ENCODE peak calls at places on chromosomes 12 and 14, in eight cellular contexts. One of them, this sample, is unnamed.

GRCh38 chr14:75181426-75182062 is 5.1 kb upstream of the TMED10 start:
- DNase-seq in WTC11: no peak
- DNase-seq in stomach: no peak
- DNase-seq in brain microvascular endothelial cell: no peak
- DNase-seq in lower lobe of right lung: no peak
- DNase-seq in CD8-positive, alpha-beta T cell: no peak
- DNase-seq in choroid plexus epithelial cell: no peak
- DNase-seq in fibroblast of the aortic adventitia: no peak
- DNase-seq in this sample: no peak

GRCh38 chr12:55736780-55737580 is 5.9 kb upstream of the GDF11 start:
- DNase-seq in lower lobe of right lung: peak
- DNase-seq in stomach: peak
- DNase-seq in fibroblast of the aortic adventitia: peak
- DNase-seq in CD8-positive, alpha-beta T cell: peak
- DNase-seq in WTC11: peak
- DNase-seq in choroid plexus epithelial cell: peak
- DNase-seq in brain microvascular endothelial cell: peak
- DNase-seq in this sample: peak

GRCh38 chr12:52080403-52081201 is 1.1 kb downstream of the SMIM41 start:
- DNase-seq in choroid plexus epithelial cell: no peak
- DNase-seq in stomach: no peak
- DNase-seq in fibroblast of the aortic adventitia: no peak
- DNase-seq in CD8-positive, alpha-beta T cell: no peak
- DNase-seq in WTC11: no peak
- DNase-seq in lower lobe of right lung: no peak
- DNase-seq in brain microvascular endothelial cell: no peak
- DNase-seq in this sample: no peak

GRCh38 chr12:117261267-117261666 is 71.0 kb upstream of the FBXO21 start:
- DNase-seq in lower lobe of right lung: no peak
- DNase-seq in CD8-positive, alpha-beta T cell: no peak
- DNase-seq in fibroblast of the aortic adventitia: no peak
- DNase-seq in choroid plexus epithelial cell: peak
- DNase-seq in WTC11: no peak
- DNase-seq in stomach: no peak
- DNase-seq in brain microvascular endothelial cell: peak
- DNase-seq in this sample: no peak

GRCh38 chr14:83744901-83745300 is 1785.0 kb upstream of the FLRT2 start:
- DNase-seq in choroid plexus epithelial cell: peak
- DNase-seq in brain microvascular endothelial cell: no peak
- DNase-seq in WTC11: no peak
- DNase-seq in stomach: no peak
- DNase-seq in CD8-positive, alpha-beta T cell: no peak
- DNase-seq in fibroblast of the aortic adventitia: no peak
- DNase-seq in lower lobe of right lung: no peak
- DNase-seq in this sample: no peak

GRCh38 chr14:36747411-36748184 is 85.9 kb downstream of the PAX9 start:
- DNase-seq in lower lobe of right lung: no peak
- DNase-seq in CD8-positive, alpha-beta T cell: no peak
- DNase-seq in choroid plexus epithelial cell: peak
- DNase-seq in fibroblast of the aortic adventitia: peak
- DNase-seq in brain microvascular endothelial cell: no peak
- DNase-seq in stomach: no peak
- DNase-seq in WTC11: no peak
- DNase-seq in this sample: peak

GRCh38 chr12:124778411-124778810 is 85.3 kb downstream of the SCARB1 start:
- DNase-seq in WTC11: no peak
- DNase-seq in CD8-positive, alpha-beta T cell: no peak
- DNase-seq in stomach: no peak
- DNase-seq in brain microvascular endothelial cell: no peak
- DNase-seq in choroid plexus epithelial cell: no peak
- DNase-seq in lower lobe of right lung: no peak
- DNase-seq in fibroblast of the aortic adventitia: no peak
- DNase-seq in this sample: no peak

GRCh38 chr12:100141998-100142850 is 450 bp downstream of the BLTP3B start:
- DNase-seq in choroid plexus epithelial cell: no peak
- DNase-seq in stomach: peak
- DNase-seq in brain microvascular endothelial cell: peak
- DNase-seq in WTC11: peak
- DNase-seq in lower lobe of right lung: peak
- DNase-seq in CD8-positive, alpha-beta T cell: no peak
- DNase-seq in fibroblast of the aortic adventitia: peak
- DNase-seq in this sample: peak

GRCh38 chr14:30620178-30620577 is 1.9 kb upstream of the SCFD1 start:
- DNase-seq in stomach: no peak
- DNase-seq in lower lobe of right lung: no peak
- DNase-seq in WTC11: no peak
- DNase-seq in fibroblast of the aortic adventitia: peak
- DNase-seq in CD8-positive, alpha-beta T cell: no peak
- DNase-seq in brain microvascular endothelial cell: peak
- DNase-seq in choroid plexus epithelial cell: peak
- DNase-seq in this sample: no peak

GRCh38 chr12:59036973-59037807 is 116.9 kb upstream of the LRIG3 start:
- DNase-seq in choroid plexus epithelial cell: peak
- DNase-seq in WTC11: no peak
- DNase-seq in CD8-positive, alpha-beta T cell: no peak
- DNase-seq in brain microvascular endothelial cell: peak
- DNase-seq in stomach: no peak
- DNase-seq in fibroblast of the aortic adventitia: peak
- DNase-seq in lower lobe of right lung: no peak
- DNase-seq in this sample: no peak

GRCh38 chr14:38256358-38256840 is 506 bp upstream of the CLEC14A start:
- DNase-seq in lower lobe of right lung: no peak
- DNase-seq in brain microvascular endothelial cell: peak
- DNase-seq in CD8-positive, alpha-beta T cell: no peak
- DNase-seq in choroid plexus epithelial cell: peak
- DNase-seq in fibroblast of the aortic adventitia: peak
- DNase-seq in stomach: no peak
- DNase-seq in WTC11: no peak
- DNase-seq in this sample: peak

GRCh38 chr12:98916106-98916505 is 271.0 kb downstream of the APAF1 start:
- DNase-seq in WTC11: no peak
- DNase-seq in CD8-positive, alpha-beta T cell: no peak
- DNase-seq in stomach: no peak
- DNase-seq in lower lobe of right lung: no peak
- DNase-seq in brain microvascular endothelial cell: no peak
- DNase-seq in fibroblast of the aortic adventitia: no peak
- DNase-seq in choroid plexus epithelial cell: no peak
- DNase-seq in this sample: no peak

DNA sequence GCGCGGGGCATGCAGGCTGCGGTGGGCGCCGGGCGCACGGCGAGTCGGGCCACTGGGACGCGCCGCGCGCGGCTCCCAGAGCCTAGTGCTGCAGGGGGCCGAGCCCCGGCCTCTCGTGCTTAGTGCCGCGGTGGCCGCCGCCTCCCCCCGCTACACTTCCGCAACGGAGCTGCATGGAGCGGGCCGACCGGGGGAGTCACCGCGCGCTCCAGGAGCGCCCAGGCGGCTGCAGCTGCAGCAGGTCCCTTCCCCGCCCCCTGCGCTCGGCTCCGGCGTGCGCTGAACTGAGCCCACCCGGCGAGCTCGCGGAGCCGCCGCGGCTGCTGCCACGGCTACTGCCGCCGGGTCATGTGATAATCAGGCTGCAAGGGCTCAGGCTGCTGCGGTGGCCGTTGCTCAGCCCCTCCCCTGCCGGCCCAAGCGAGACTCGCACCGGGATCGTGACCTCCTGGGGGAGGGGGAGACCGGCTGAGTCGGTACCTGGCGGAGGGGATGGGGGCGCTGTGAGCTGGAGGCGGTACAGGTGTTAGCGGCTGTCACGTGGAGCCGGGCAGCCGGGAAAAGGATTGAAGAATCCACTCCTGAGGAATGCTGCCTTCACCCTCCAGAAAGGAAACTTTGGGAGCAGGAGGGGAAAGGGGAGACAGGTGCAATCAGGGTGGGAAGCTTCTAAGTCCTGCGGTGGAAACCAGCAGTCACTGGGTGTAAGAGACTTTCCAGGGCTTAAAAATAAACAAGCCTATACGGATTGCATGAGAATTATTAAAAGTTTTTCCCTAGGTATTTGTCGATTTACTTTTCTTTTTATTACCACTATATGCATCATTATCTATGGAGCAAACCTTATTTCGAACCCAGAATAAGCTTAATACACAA is at the start of gene PPM1H:
- DNase-seq in fibroblast of the aortic adventitia: peak
- DNase-seq in WTC11: peak
- DNase-seq in CD8-positive, alpha-beta T cell: peak
- DNase-seq in brain microvascular endothelial cell: peak
- DNase-seq in stomach: peak
- DNase-seq in choroid plexus epithelial cell: peak
- DNase-seq in lower lobe of right lung: peak
- DNase-seq in this sample: peak
- TF ChIP-seq CTCF in fibroblast of the aortic adventitia: peak
- TF ChIP-seq CTCF in WTC11: peak
- TF ChIP-seq CTCF in CD8-positive, alpha-beta T cell: no peak
- TF ChIP-seq CTCF in brain microvascular endothelial cell: peak
- TF ChIP-seq CTCF in stomach: peak
- TF ChIP-seq CTCF in choroid plexus epithelial cell: peak
- TF ChIP-seq CTCF in lower lobe of right lung: peak
- TF ChIP-seq CTCF in this sample: peak

DNA sequence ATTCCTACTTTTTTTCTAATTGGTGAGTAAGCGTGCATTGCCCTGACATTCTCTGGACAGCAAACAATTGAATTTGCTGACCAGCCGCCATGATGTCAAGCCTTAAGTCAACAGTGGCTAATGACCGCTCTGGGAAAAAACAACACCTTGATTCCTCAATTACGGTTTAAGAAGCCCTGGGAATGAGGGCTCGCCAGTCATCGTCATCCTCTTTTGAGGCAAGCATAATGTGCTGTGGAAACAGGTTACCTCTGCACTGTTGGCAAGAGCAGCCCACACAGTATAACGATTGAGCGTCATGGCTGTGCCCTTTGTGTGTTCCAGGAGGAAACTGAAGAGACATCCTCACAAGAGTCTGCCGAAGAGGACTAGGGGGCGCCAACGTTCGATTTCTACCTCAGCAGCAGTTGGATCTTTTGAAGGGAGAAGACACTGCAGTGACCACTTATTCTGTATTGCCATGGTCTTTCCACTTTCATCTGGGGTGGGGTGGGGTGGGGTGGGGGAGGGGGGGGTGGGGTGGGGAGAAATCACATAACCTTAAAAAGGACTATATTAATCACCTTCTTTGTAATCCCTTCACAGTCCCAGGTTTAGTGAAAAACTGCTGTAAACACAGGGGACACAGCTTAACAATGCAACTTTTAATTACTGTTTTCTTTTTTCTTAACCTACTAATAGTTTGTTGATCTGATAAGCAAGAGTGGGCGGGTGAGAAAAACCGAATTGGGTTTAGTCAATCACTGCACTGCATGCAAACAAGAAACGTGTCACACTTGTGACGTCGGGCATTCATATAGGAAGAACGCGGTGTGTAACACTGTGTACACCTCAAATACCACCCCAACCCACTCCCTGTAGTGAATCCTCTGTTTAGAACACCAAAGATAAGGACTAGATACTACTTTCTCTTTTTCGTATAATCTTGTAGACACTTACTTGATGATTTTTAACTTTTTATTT is 138.9 kb downstream of the HMGA2 start:
- DNase-seq in WTC11: peak
- DNase-seq in lower lobe of right lung: no peak
- DNase-seq in stomach: no peak
- DNase-seq in CD8-positive, alpha-beta T cell: no peak
- DNase-seq in brain microvascular endothelial cell: no peak
- DNase-seq in fibroblast of the aortic adventitia: no peak
- DNase-seq in choroid plexus epithelial cell: no peak
- DNase-seq in this sample: peak
- TF ChIP-seq CTCF in WTC11: no peak
- TF ChIP-seq CTCF in lower lobe of right lung: no peak
- TF ChIP-seq CTCF in stomach: no peak
- TF ChIP-seq CTCF in CD8-positive, alpha-beta T cell: no peak
- TF ChIP-seq CTCF in brain microvascular endothelial cell: peak
- TF ChIP-seq CTCF in fibroblast of the aortic adventitia: no peak
- TF ChIP-seq CTCF in choroid plexus epithelial cell: peak
- TF ChIP-seq CTCF in this sample: peak

DNA sequence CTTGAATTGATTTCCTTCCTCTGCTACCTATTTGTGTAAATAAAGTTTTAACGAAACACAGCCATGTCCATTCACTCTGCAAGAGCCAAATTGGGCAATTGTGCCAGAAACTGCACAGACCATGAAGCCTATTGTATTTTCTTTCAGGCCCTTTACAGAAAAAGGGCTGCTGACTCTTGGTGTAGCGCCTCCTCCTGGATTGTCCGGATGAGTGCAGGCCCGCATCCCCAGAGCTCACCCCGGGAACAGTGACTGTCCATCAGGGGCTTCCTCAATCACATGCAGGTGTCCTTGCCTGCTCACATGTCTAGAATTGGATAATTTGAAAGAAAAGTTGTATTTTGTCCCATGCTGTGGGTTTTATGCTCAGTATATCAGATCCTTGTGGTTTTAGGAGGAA is 1282.2 kb downstream of the AACS start:
- DNase-seq in fibroblast of the aortic adventitia: no peak
- DNase-seq in lower lobe of right lung: no peak
- DNase-seq in brain microvascular endothelial cell: no peak
- DNase-seq in stomach: no peak
- DNase-seq in choroid plexus epithelial cell: no peak
- DNase-seq in WTC11: no peak
- DNase-seq in CD8-positive, alpha-beta T cell: no peak
- DNase-seq in this sample: no peak
- TF ChIP-seq CTCF in fibroblast of the aortic adventitia: peak
- TF ChIP-seq CTCF in lower lobe of right lung: no peak
- TF ChIP-seq CTCF in brain microvascular endothelial cell: no peak
- TF ChIP-seq CTCF in stomach: no peak
- TF ChIP-seq CTCF in choroid plexus epithelial cell: no peak
- TF ChIP-seq CTCF in WTC11: no peak
- TF ChIP-seq CTCF in CD8-positive, alpha-beta T cell: no peak
- TF ChIP-seq CTCF in this sample: no peak

DNA sequence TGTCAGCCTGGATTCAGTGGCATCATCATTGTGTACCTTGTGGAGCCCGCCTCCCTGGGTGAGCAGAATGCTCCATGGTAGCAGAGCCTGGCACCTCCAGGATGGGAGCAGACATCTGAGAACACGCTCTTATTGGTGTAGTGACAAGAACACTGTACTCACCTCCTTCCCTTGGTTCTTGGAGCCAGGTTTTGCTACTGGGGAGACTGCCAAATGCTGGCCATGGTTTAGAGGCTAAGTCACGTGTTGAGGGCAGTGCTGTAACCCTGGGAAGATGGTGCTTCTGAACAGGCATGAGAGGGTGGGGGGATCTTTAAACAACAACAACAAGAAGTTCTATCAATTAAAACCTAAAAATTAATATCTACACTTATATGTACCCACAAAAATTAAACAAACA is 47.6 kb upstream of the ASPG start:
- DNase-seq in brain microvascular endothelial cell: no peak
- DNase-seq in CD8-positive, alpha-beta T cell: no peak
- DNase-seq in fibroblast of the aortic adventitia: no peak
- DNase-seq in WTC11: no peak
- DNase-seq in choroid plexus epithelial cell: no peak
- DNase-seq in lower lobe of right lung: no peak
- DNase-seq in stomach: no peak
- DNase-seq in this sample: peak
- TF ChIP-seq CTCF in brain microvascular endothelial cell: no peak
- TF ChIP-seq CTCF in CD8-positive, alpha-beta T cell: no peak
- TF ChIP-seq CTCF in fibroblast of the aortic adventitia: no peak
- TF ChIP-seq CTCF in WTC11: no peak
- TF ChIP-seq CTCF in choroid plexus epithelial cell: no peak
- TF ChIP-seq CTCF in lower lobe of right lung: no peak
- TF ChIP-seq CTCF in stomach: no peak
- TF ChIP-seq CTCF in this sample: no peak

This sample was measured in adrenal gland.